ENCODE peak calls at places on chromosomes 5 and 9, in six cellular contexts. U is stimulated activated naive CD8-positive, alpha-beta T cell treated with anti-CD3 and anti-CD28 coated beads, Interleukin-15, amount 100 ng/mL, for 72 hours; F is fibroblast of mammary gland; D is AG04450; S is occipital lobe; P is putamen. X is an unnamed sample.

GRCh38 chr9:107154766-107155165 is 128.3 kb upstream of the RAD23B start:
- DNase-seq in U (no peak), S (no peak), P (no peak), D (no peak), F (no peak), X (no peak)

GRCh38 chr9:96859461-96860198 is 5.3 kb upstream of the ZNF782 start:
- DNase-seq in S (no peak), U (no peak), F (peak), D (peak), P (no peak), X (no peak)

GRCh38 chr5:139710370-139711066 is 62.4 kb downstream of the CXXC5 start:
- DNase-seq in D (no peak), F (peak), P (peak), S (no peak), U (peak), X (peak)

GRCh38 chr5:152650413-152650812 is 245.3 kb upstream of the NMUR2 start:
- DNase-seq in U (no peak), F (no peak), D (no peak), P (no peak), S (no peak), X (no peak)

GRCh38 chr9:37471942-37472679 is 6.9 kb upstream of the ZBTB5 start:
- DNase-seq in D (peak), F (peak), S (no peak), P (peak), U (no peak), X (no peak)

GRCh38 chr5:151900876-151901275 is 23.8 kb downstream of the GLRA1 start:
- DNase-seq in S (no peak), P (no peak), U (no peak), F (no peak), D (no peak), X (no peak)

GRCh38 chr5:138448481-138449398 is 9.9 kb downstream of the REEP2 start:
- DNase-seq in F (peak), P (no peak), S (no peak), D (no peak), U (no peak), X (peak)

GRCh38 chr9:70954126-70954525 is 167.3 kb downstream of the TRPM3 start:
- DNase-seq in S (no peak), F (peak), P (no peak), D (peak), U (no peak), X (no peak)

GRCh38 chr9:20236676-20237075 is 385.6 kb downstream of the MLLT3 start:
- DNase-seq in D (no peak), S (no peak), U (no peak), P (no peak), F (no peak), X (no peak)

X was measured in osteocyte.